ENCODE peak calls at places on chromosomes 1 and 21, in five cellular contexts. D is IMR-90, L is heart left ventricle, Z is NB4, Y is GM12891. J is an unnamed sample.

GRCh38 chr1:100736766-100737165 is 17.2 kb downstream of the VCAM1 start:
- DNase-seq in L (no peak), D (peak; percentile 83), Z (no peak), Y (no peak), J (no peak)

GRCh38 chr1:109148838-109149555 is 35.1 kb downstream of the ELAPOR1 start:
- DNase-seq in D (no peak), Z (no peak), Y (no peak), L (no peak), J (no peak)

GRCh38 chr1:165129568-165130164 is 226.8 kb downstream of the LMX1A start:
- DNase-seq in Z (peak; percentile 68), Y (peak; percentile 18), D (peak; percentile 9), L (peak; percentile 45), J (peak; percentile 19)

GRCh38 chr1:11777653-11778322 is 15.8 kb downstream of the C1orf167 start:
- DNase-seq in L (no peak), D (no peak), Z (no peak), Y (no peak), J (no peak)

GRCh38 chr1:4395676-4396075 is 258.7 kb upstream of the AJAP1 start:
- DNase-seq in D (no peak), L (no peak), Z (no peak), Y (no peak), J (no peak)

GRCh38 chr1:165828581-165829329 is 1.3 kb downstream of the UCK2 start:
- DNase-seq in Y (peak; percentile 26), Z (peak; percentile 83), D (peak; percentile 90), L (peak; percentile 47), J (peak; percentile 69)

GRCh38 chr1:111204923-111205723 is 4.7 kb upstream of the DENND2D start:
- DNase-seq in D (no peak), Z (peak; percentile 43), L (no peak), Y (no peak), J (no peak)

GRCh38 chr1:77476460-77476859 is 194.6 kb downstream of the AK5 start:
- DNase-seq in Y (no peak), L (no peak), D (no peak), Z (peak; percentile 14), J (no peak)

GRCh38 chr1:230972855-230973271 is 5.8 kb downstream of the TTC13 start:
- DNase-seq in Z (peak; percentile 72), D (peak; percentile 13), Y (peak; percentile 20), L (no peak), J (no peak)

GRCh38 chr1:150268342-150268705 is 492 bp downstream of the APH1A start:
- DNase-seq in D (no peak), L (no peak), Y (peak; percentile 39), Z (no peak), J (peak; percentile 22)

GRCh38 chr21:44732956-44733355 is 21.6 kb upstream of the TSPEAR start:
- DNase-seq in Y (no peak), L (no peak), D (no peak), Z (no peak), J (no peak)

GRCh38 chr1:160618763-160619274 is 28.0 kb downstream of the SLAMF1 start:
- DNase-seq in Z (peak; percentile 38), D (no peak), Y (no peak), L (no peak), J (peak; percentile 16)

GRCh38 chr1:160544647-160545046 is 21.6 kb upstream of the SLAMF6 start:
- DNase-seq in Y (no peak), L (no peak), Z (peak; percentile 56), D (peak; percentile 10), J (peak; percentile 14)

GRCh38 chr1:85339089-85339488 is 62.7 kb upstream of the BCL10 start:
- DNase-seq in Y (no peak), L (no peak), Z (no peak), D (peak; percentile 76), J (no peak)

GRCh38 chr1:2087766-2088165 is 37.6 kb downstream of the PRKCZ start:
- DNase-seq in D (no peak), L (no peak), Z (no peak), Y (no peak), J (no peak)

GRCh38 chr1:218765753-218766152 is 407.9 kb upstream of the LYPLAL1 start:
- DNase-seq in L (no peak), Y (no peak), D (no peak), Z (no peak), J (no peak)

GRCh38 chr1:32431736-32432400 is 33.0 kb upstream of the ZBTB8B start:
- DNase-seq in Y (no peak), D (no peak), Z (no peak), L (no peak), J (no peak)
- TF ChIP-seq POLR2A in Y (no peak), D (no peak), Z (no peak), L (no peak), J (no peak)

DNA sequence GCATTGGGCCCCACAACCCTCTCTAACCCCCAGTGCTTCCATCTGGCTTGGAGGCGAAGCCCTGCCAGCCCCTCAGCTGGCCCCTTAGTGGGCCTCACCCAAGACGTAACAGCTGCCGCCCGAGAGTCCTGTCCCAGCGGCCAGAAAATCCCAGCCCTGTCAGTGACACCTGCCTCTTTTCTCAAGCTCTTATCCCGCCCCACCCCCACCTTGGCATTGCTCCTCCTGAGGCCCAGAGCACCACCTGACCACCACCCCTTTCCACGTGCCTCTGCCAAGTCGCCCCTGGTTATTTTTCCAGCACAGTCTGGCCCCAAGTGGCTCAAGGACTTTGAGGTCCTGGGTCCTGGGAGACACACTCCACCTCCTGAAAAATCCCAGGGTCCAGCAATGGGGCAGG is 5.9 kb upstream of the CTRC start:
- DNase-seq in L (no peak), D (no peak), Y (no peak), Z (no peak), J (no peak)
- TF ChIP-seq POLR2A in L (no peak), D (no peak), Y (no peak), Z (no peak), J (no peak)

GRCh38 chr1:43446881-43447835 is 6.6 kb downstream of the HYI start:
- DNase-seq in D (no peak), Y (no peak), Z (no peak), L (no peak), J (no peak)
- TF ChIP-seq POLR2A in D (no peak), Y (no peak), Z (no peak), L (no peak), J (peak; percentile 1)

GRCh38 chr1:112674440-112674985 is at the start of gene MOV10:
- DNase-seq in Z (peak; percentile 77), L (peak; percentile 70), D (peak; percentile 67), Y (peak; percentile 57), J (peak; percentile 48)
- TF ChIP-seq POLR2A in Z (peak; percentile 29), L (peak; percentile 22), D (peak; percentile 10), Y (no peak), J (peak; percentile 35)

GRCh38 chr1:116521186-116521585 is 49.6 kb downstream of the CD58 start:
- DNase-seq in L (no peak), Z (peak; percentile 30), Y (no peak), D (peak; percentile 41), J (no peak)

GRCh38 chr1:116528329-116529083 is 42.3 kb downstream of the CD58 start:
- DNase-seq in D (no peak), L (no peak), Z (no peak), Y (no peak), J (no peak)

GRCh38 chr1:116529681-116530080 is 41.1 kb downstream of the CD58 start:
- DNase-seq in L (no peak), Y (no peak), D (no peak), Z (no peak), J (no peak)

GRCh38 chr1:116529199-116529616 is 41.6 kb downstream of the CD58 start:
- DNase-seq in Y (no peak), Z (no peak), L (no peak), D (peak; percentile 20), J (no peak)

DNA sequence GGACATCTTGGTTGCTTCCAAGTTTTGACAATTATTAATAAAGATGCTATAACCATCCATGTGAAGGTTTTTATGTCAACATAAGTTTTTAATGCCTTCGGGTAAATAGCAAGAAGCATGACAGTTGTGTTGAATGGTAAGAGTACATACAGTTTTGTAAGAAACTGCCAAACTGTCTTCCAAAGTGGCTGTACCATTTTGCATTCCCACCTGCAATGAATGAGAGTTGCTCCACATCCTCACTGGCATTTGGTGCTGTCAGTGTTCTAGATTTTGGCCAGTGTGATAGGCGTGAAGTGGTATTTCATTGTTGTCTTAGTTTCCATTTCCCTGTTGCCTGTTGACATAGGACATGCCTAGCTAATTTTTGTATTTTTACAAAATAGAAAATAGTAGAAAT is 45.4 kb downstream of the CD58 start:
- DNase-seq in Y (no peak), D (no peak), L (no peak), Z (no peak), J (no peak)
- TF ChIP-seq POLR2A in Y (peak; percentile 64), D (no peak), L (no peak), Z (no peak), J (no peak)

GRCh38 chr21:41754481-41754891 is 12.4 kb downstream of the RIPK4 start:
- DNase-seq in Y (no peak), Z (no peak), L (no peak), D (no peak), J (no peak)
- TF ChIP-seq POLR2A in Y (no peak), Z (no peak), L (no peak), D (no peak), J (no peak)

J was measured in H54.